ENCODE peak calls at places on chromosomes 1 and 21, in five cellular contexts. Z, H, U, M and P are unnamed samples.

GRCh38 chr1:23774174-23774880 is 3.9 kb upstream of the PITHD1 start:
- DNase-seq in Z (no peak), H (no peak), U (no peak), M (no peak), P (no peak)

GRCh38 chr1:21520899-21521716 is 11.9 kb downstream of the ALPL start:
- DNase-seq in Z (peak), H (no peak), U (no peak), M (no peak), P (no peak)

GRCh38 chr1:206776239-206776638 is 3.9 kb upstream of the IL10 start:
- DNase-seq in Z (peak), H (no peak), U (no peak), M (no peak), P (peak)

GRCh38 chr1:247906504-247907047 is 11.2 kb downstream of the OR2W3 start:
- DNase-seq in Z (no peak), H (no peak), U (no peak), M (no peak), P (peak)

GRCh38 chr1:12610305-12610935 is 7.6 kb downstream of the DHRS3 start:
- DNase-seq in Z (no peak), H (no peak), U (no peak), M (no peak), P (no peak)

GRCh38 chr1:228697209-228698016 is 37.9 kb upstream of the RHOU start:
- DNase-seq in Z (peak), H (no peak), U (no peak), M (no peak), P (peak)

GRCh38 chr1:9442266-9442846 is 96.9 kb upstream of the SLC25A33 start:
- DNase-seq in Z (peak), H (no peak), U (no peak), M (peak), P (peak)

GRCh38 chr1:208086116-208086515 is 158.1 kb downstream of the PLXNA2 start:
- DNase-seq in Z (peak), H (no peak), U (no peak), M (no peak), P (no peak)

GRCh38 chr1:203281851-203282661 is 23.3 kb upstream of the BTG2 start:
- DNase-seq in Z (no peak), H (no peak), U (no peak), M (peak), P (no peak)

GRCh38 chr1:156717411-156717810 is 10.9 kb upstream of the METTL25B start:
- DNase-seq in Z (no peak), H (no peak), U (no peak), M (no peak), P (no peak)

GRCh38 chr1:6040859-6041415 is 4.8 kb upstream of the KCNAB2 start:
- DNase-seq in Z (no peak), H (no peak), U (no peak), M (no peak), P (no peak)

GRCh38 chr21:44497641-44498243 is 42.3 kb downstream of the KRTAP10-1 start:
- DNase-seq in Z (peak), H (no peak), U (no peak), M (peak), P (peak)

GRCh38 chr1:204073837-204074273 is 940 bp downstream of the SOX13 start:
- DNase-seq in Z (peak), H (peak), U (no peak), M (no peak), P (peak)

GRCh38 chr1:180384606-180385005 is 117.8 kb downstream of the ACBD6 start:
- DNase-seq in Z (no peak), H (no peak), U (no peak), M (no peak), P (no peak)

GRCh38 chr1:161082996-161083742 is 6.2 kb downstream of the NECTIN4 start:
- DNase-seq in Z (peak), H (no peak), U (no peak), M (peak), P (peak)

GRCh38 chr1:85330711-85331290 is 54.4 kb upstream of the BCL10 start:
- DNase-seq in Z (peak), H (no peak), U (no peak), M (peak), P (peak)
- H3K4me3 ChIP-seq in Z (no peak), H (no peak), U (no peak), M (no peak), P (no peak)

DNA sequence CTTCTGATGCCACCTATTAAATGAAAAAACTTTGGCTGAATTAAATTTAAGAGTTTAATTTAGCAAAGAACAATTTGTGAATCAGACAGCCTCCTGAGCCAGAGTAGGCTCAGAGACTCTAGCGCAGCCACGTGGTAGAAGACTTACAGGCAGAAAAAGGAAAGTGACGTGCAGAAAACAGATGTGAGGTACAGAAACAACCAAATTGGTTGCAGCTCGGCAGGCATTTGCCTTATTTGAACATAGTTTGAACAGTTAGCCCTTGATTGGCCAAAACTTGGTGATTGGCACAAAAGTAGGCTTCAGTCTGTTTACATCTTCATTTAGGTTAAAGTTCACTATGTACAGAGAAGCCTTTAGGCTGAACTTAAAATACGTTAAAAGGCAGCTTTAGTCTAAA is 22.9 kb downstream of the TCP10L start:
- DNase-seq in Z (peak), H (peak), U (peak), M (no peak), P (peak)
- TF ChIP-seq CTCF in Z (peak), H (peak), U (peak), M (no peak), P (peak)

GRCh38 chr1:27343639-27344025 is 1.8 kb downstream of the SYTL1 start:
- DNase-seq in Z (no peak), H (no peak), U (no peak), M (no peak), P (no peak)

GRCh38 chr1:27339213-27339612 is 2.6 kb upstream of the SYTL1 start:
- DNase-seq in Z (no peak), H (no peak), U (no peak), M (no peak), P (no peak)

GRCh38 chr1:27342778-27343638 is 1.2 kb downstream of the SYTL1 start:
- DNase-seq in Z (no peak), H (peak), U (peak), M (peak), P (no peak)

GRCh38 chr1:27342391-27342777 is 562 bp downstream of the SYTL1 start:
- DNase-seq in Z (no peak), H (no peak), U (no peak), M (no peak), P (no peak)

GRCh38 chr1:27341525-27342252 is at the start of gene SYTL1:
- DNase-seq in Z (peak), H (peak), U (peak), M (peak), P (peak)
- H3K4me3 ChIP-seq in Z (peak), H (peak), U (peak), M (peak), P (no peak)

GRCh38 chr1:212645563-212646543 is 37.3 kb downstream of the ATF3 start:
- DNase-seq in Z (no peak), H (no peak), U (no peak), M (no peak), P (no peak)
- TF ChIP-seq CTCF in Z (no peak), H (no peak), U (no peak), M (no peak), P (no peak)

DNA sequence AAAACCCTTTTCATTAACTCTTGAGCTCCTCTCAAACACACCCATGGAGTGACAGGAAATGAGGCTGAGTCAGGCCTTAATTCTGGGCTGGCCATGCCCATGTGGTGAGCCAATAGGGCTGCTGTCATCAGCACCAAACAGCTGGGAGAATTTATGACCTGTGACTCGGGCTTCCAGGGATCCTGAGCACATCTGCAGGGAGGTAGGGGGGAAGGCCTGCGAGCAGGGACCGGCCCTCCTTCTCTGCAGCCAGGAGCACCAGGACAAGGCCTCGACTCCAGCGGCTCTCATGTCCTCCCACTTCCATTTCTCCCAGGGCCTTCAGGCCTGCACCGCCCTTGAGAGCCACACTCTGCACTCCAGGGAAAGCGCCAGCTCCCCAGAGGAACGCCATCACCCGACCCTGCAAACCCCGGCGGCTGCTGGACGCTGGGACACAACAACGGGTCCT is 14.6 kb downstream of the RIPK4 start:
- DNase-seq in Z (peak), H (no peak), U (no peak), M (no peak), P (peak)
- H3K4me3 ChIP-seq in Z (no peak), H (no peak), U (no peak), M (no peak), P (no peak)

DNA sequence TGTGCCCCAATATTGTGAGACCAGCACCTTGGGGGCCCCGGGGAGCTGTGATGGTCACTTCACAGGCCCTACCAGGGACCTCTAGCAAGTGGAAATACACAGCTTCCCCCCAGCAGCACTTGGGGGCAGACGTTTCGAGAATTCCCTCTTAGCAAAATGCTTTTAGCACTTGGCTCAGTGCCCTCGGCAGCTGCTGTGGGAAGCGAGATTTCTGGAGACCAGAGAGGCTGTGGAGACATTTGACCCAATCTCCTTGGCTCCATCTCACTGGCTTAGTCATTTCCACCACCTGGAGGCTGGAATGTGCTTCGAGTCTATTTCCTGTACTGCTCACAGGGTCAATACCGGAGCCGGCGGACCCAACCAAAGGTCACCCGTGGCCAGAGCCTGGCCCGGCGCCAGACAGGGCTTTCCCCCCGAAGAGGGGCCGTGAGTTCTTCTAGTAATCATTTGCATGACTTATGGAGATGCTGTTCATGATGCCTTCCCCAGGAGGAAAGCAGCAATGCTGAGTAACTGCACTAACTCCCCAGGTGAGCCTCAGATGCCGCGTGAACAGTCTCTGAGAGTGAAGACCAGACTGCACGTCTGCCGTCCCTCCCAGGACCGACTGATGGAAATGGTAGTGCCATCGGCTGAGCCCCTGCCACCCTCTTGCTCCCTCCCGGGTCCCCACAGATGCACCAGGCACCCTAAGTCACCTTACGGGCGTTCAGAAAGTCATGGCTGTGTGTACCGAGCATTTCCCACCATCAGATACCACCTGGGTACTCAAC is 4.4 kb upstream of the C2CD2 start:
- DNase-seq in Z (peak), H (no peak), U (no peak), M (peak), P (peak)
- TF ChIP-seq CTCF in Z (peak), H (no peak), U (no peak), M (no peak), P (no peak)